ENCODE peak calls at places on chromosomes 2 and 18, in seven cellular contexts. Y, J, N, A, O, E and S are unnamed samples.

GRCh38 chr2:217741381-217741955 is 261.3 kb downstream of the TNS1 start:
- DNase-seq in Y (peak), O (no peak), A (no peak), J (no peak), E (no peak), N (no peak), S (no peak)

GRCh38 chr2:8884812-8885211 is 47.4 kb upstream of the KIDINS220 start:
- DNase-seq in A (no peak), J (no peak), E (no peak), O (no peak), Y (no peak), N (no peak), S (no peak)

GRCh38 chr18:11972371-11973174 is 8.7 kb upstream of the IMPA2 start:
- DNase-seq in E (no peak), J (no peak), N (no peak), Y (no peak), A (no peak), O (peak), S (no peak)

GRCh38 chr2:201402651-201403573 is 45.8 kb upstream of the FLACC1 start:
- DNase-seq in E (no peak), Y (no peak), A (no peak), N (no peak), J (no peak), O (no peak), S (no peak)

GRCh38 chr2:75238670-75239330 is 39.5 kb upstream of the TACR1 start:
- DNase-seq in E (no peak), A (no peak), Y (no peak), N (no peak), O (no peak), J (no peak), S (no peak)

GRCh38 chr2:52115750-52116149 is 1083.8 kb upstream of the NRXN1 start:
- DNase-seq in Y (no peak), N (no peak), O (no peak), J (no peak), A (no peak), E (no peak), S (no peak)

GRCh38 chr2:241852116-241852980 is 6.3 kb downstream of the PDCD1 start:
- DNase-seq in N (peak), Y (no peak), A (no peak), J (peak), O (peak), E (no peak), S (no peak)

GRCh38 chr2:55961318-55961911 is 37.8 kb upstream of the EFEMP1 start:
- DNase-seq in N (no peak), A (peak), J (no peak), E (no peak), Y (peak), O (no peak), S (no peak)

GRCh38 chr18:48929951-48930713 is 20.6 kb downstream of the SMAD7 start:
- DNase-seq in J (peak), A (no peak), E (no peak), O (no peak), Y (no peak), N (no peak), S (peak)

GRCh38 chr18:55047546-55047945 is 88.3 kb upstream of the CCDC68 start:
- DNase-seq in E (no peak), Y (no peak), O (no peak), J (no peak), A (no peak), N (no peak), S (no peak)

GRCh38 chr2:206127656-206128055 is 31.6 kb downstream of the NDUFS1 start:
- DNase-seq in J (no peak), A (peak), N (no peak), E (no peak), Y (no peak), O (no peak), S (no peak)

GRCh38 chr18:32911660-32912284 is 138.9 kb upstream of the KLHL14 start:
- DNase-seq in E (no peak), N (no peak), O (no peak), A (no peak), J (no peak), Y (no peak), S (no peak)

GRCh38 chr2:231399853-231400667 is 4.5 kb downstream of the B3GNT7 start:
- DNase-seq in Y (peak), J (peak), O (no peak), E (no peak), A (peak), N (peak), S (no peak)

GRCh38 chr18:6413554-6414117 is 1.1 kb downstream of the L3MBTL4 start:
- DNase-seq in O (no peak), E (no peak), Y (peak), A (no peak), J (no peak), N (no peak), S (no peak)

GRCh38 chr2:18910843-18911242 is 321.5 kb upstream of the NT5C1B start:
- DNase-seq in Y (no peak), N (no peak), O (no peak), E (no peak), A (no peak), J (no peak), S (no peak)

GRCh38 chr2:57941826-57942225 is 104.8 kb upstream of the VRK2 start:
- DNase-seq in Y (no peak), A (no peak), N (no peak), J (no peak), O (no peak), E (no peak), S (no peak)

GRCh38 chr2:168530980-168531379 is 74.9 kb downstream of the CERS6 start:
- DNase-seq in O (no peak), N (no peak), E (no peak), J (no peak), A (no peak), Y (no peak), S (no peak)

GRCh38 chr18:10453261-10453884 is 1.1 kb upstream of the APCDD1 start:
- DNase-seq in O (no peak), E (no peak), Y (peak), A (no peak), J (no peak), N (no peak), S (no peak)

GRCh38 chr2:88697361-88698026 is 6.0 kb downstream of the RPIA start:
- DNase-seq in E (no peak), Y (no peak), O (no peak), J (no peak), A (no peak), N (no peak), S (no peak)

GRCh38 chr2:124983595-124983994 is 958.5 kb downstream of the CNTNAP5 start:
- DNase-seq in Y (no peak), O (no peak), A (no peak), J (no peak), E (no peak), N (no peak), S (no peak)

GRCh38 chr2:181876614-181877063 is 14.9 kb upstream of the ITPRID2 start:
- DNase-seq in Y (no peak), J (no peak), A (no peak), E (no peak), O (no peak), N (no peak), S (no peak)

GRCh38 chr18:79356435-79356834 is 39.3 kb upstream of the NFATC1 start:
- DNase-seq in J (no peak), O (no peak), E (no peak), A (no peak), Y (no peak), N (no peak), S (no peak)

GRCh38 chr2:108643450-108643849 is 75.8 kb upstream of the RANBP2 start:
- DNase-seq in A (no peak), E (no peak), J (no peak), N (no peak), Y (no peak), O (no peak), S (no peak)

GRCh38 chr18:50558157-50558556 is 1.7 kb upstream of the MAPK4 start:
- DNase-seq in Y (no peak), O (no peak), E (no peak), A (no peak), J (no peak), N (no peak), S (no peak)

GRCh38 chr2:174438146-174438886 is 42.8 kb downstream of the SCRN3 start:
- DNase-seq in Y (peak), O (no peak), N (peak), J (peak), E (no peak), A (no peak), S (no peak)

GRCh38 chr2:206693399-206694137 is 24.6 kb downstream of the DYTN start:
- DNase-seq in O (no peak), N (no peak), Y (peak), E (no peak), A (peak), J (no peak), S (no peak)

GRCh38 chr2:165436559-165436958 is 32.9 kb upstream of the CSRNP3 start:
- DNase-seq in Y (no peak), J (no peak), N (no peak), E (no peak), A (no peak), O (no peak), S (no peak)

GRCh38 chr18:25169701-25170100 is 182.3 kb downstream of the ZNF521 start:
- DNase-seq in J (no peak), E (no peak), N (no peak), Y (no peak), A (no peak), O (no peak), S (no peak)

GRCh38 chr2:102915128-102915527 is 153.3 kb downstream of the TMEM182 start:
- DNase-seq in O (no peak), N (no peak), Y (no peak), A (no peak), E (no peak), J (no peak), S (no peak)

GRCh38 chr18:9403795-9404564 is 69.4 kb downstream of the TWSG1 start:
- DNase-seq in E (no peak), J (no peak), O (peak), A (peak), N (peak), Y (no peak), S (no peak)

GRCh38 chr18:78579854-78580577 is 399.6 kb upstream of the SALL3 start:
- DNase-seq in Y (no peak), N (no peak), E (no peak), O (no peak), A (no peak), J (no peak), S (peak)